ENCODE peak calls at places on chromosome 10, in four cellular contexts. Q is HepG2, I is HCT116, L is K562. D is an unnamed sample.

GRCh38 chr10:120181154-120181553 is 275.9 kb upstream of the PLPP4 start:
- DNase-seq in Q (no peak), I (no peak), L (no peak), D (no peak)

GRCh38 chr10:50552771-50553535 is 70.8 kb downstream of the SGMS1 start:
- DNase-seq in Q (no peak), I (no peak), L (no peak), D (no peak)

GRCh38 chr10:124287071-124287685 is 131.5 kb downstream of the OAT start:
- DNase-seq in Q (no peak), I (no peak), L (no peak), D (no peak)

GRCh38 chr10:30062090-30062489 is 2.7 kb upstream of the JCAD start:
- DNase-seq in Q (no peak), I (no peak), L (no peak), D (no peak)

GRCh38 chr10:78579586-78579985 is 489.2 kb upstream of the ZMIZ1 start:
- DNase-seq in Q (no peak), I (no peak), L (no peak), D (no peak)

GRCh38 chr10:22500567-22501369 is 155.5 kb downstream of the SPAG6 start:
- DNase-seq in Q (no peak), I (no peak), L (no peak), D (no peak)

GRCh38 chr10:26480909-26481703 is 43.0 kb downstream of the APBB1IP start:
- DNase-seq in Q (no peak), I (no peak), L (no peak), D (no peak)

GRCh38 chr10:126468876-126469643 is 80.8 kb upstream of the ADAM12 start:
- DNase-seq in Q (no peak), I (no peak), L (no peak), D (no peak)

GRCh38 chr10:49324711-49325110 is 25.7 kb downstream of the C10orf71 start:
- DNase-seq in Q (no peak), I (no peak), L (no peak), D (no peak)

GRCh38 chr10:91909178-91909677 is at the start of gene FGFBP3:
- DNase-seq in Q (peak; percentile 34), I (peak; percentile 40), L (peak; percentile 42), D (no peak)

GRCh38 chr10:59709472-59710125 is at the start of gene SLC16A9:
- DNase-seq in Q (peak; percentile 12), I (peak; percentile 27), L (peak; percentile 66), D (no peak)

GRCh38 chr10:24622781-24623301 is 100.8 kb downstream of the ARHGAP21 start:
- DNase-seq in Q (no peak), I (no peak), L (no peak), D (no peak)

GRCh38 chr10:6347391-6347951 is 144.7 kb downstream of the PFKFB3 start:
- DNase-seq in Q (no peak), I (no peak), L (no peak), D (no peak)

GRCh38 chr10:131825960-131826650 is 74.7 kb upstream of the PPP2R2D start:
- DNase-seq in Q (no peak), I (no peak), L (no peak), D (no peak)

GRCh38 chr10:351770-352318 is 216.6 kb downstream of the ZMYND11 start:
- DNase-seq in Q (no peak), I (no peak), L (no peak), D (no peak)

GRCh38 chr10:127012769-127013152 is 107.5 kb downstream of the DOCK1 start:
- DNase-seq in Q (no peak), I (peak; percentile 18), L (no peak), D (peak; percentile 42)

GRCh38 chr10:72177454-72177853 is 38.4 kb upstream of the ANAPC16 start:
- DNase-seq in Q (no peak), I (no peak), L (no peak), D (no peak)

GRCh38 chr10:69460576-69461242 is 9.4 kb downstream of the TSPAN15 start:
- DNase-seq in Q (no peak), I (no peak), L (no peak), D (no peak)

GRCh38 chr10:132793871-132794849 is 8.2 kb upstream of the NKX6-2 start:
- DNase-seq in Q (no peak), I (no peak), L (peak; percentile 19), D (no peak)

GRCh38 chr10:72819053-72819452 is 74.5 kb upstream of the OIT3 start:
- DNase-seq in Q (no peak), I (no peak), L (no peak), D (no peak)

GRCh38 chr10:17265468-17265867 is 37.4 kb downstream of the VIM start:
- DNase-seq in Q (no peak), I (no peak), L (no peak), D (no peak)

GRCh38 chr10:3074985-3075600 is 7.7 kb downstream of the PFKP start:
- DNase-seq in Q (no peak), I (no peak), L (no peak), D (no peak)

GRCh38 chr10:78258303-78259030 is 224.8 kb downstream of the RPS24 start:
- DNase-seq in Q (no peak), I (no peak), L (no peak), D (no peak)

GRCh38 chr10:117718970-117719369 is 176.4 kb downstream of the EMX2 start:
- DNase-seq in Q (no peak), I (no peak), L (no peak), D (no peak)

GRCh38 chr10:11757452-11757819 is 15.3 kb downstream of the ECHDC3 start:
- DNase-seq in Q (peak; percentile 93), I (no peak), L (peak; percentile 52), D (no peak)

GRCh38 chr10:1399431-1400120 is 337.7 kb downstream of the ADARB2 start:
- DNase-seq in Q (no peak), I (no peak), L (no peak), D (no peak)
- H3K9me3 ChIP-seq in Q (no peaks in the 10 kb centered on the region), I (no peaks in the 10 kb centered on the region), L (no peaks in the 10 kb centered on the region), D (no peaks in the 10 kb centered on the region)

GRCh38 chr10:93410697-93411348 is 71.3 kb downstream of the MYOF start:
- DNase-seq in Q (no peak), I (no peak), L (no peak), D (no peak)

GRCh38 chr10:93412801-93413200 is 69.3 kb downstream of the MYOF start:
- DNase-seq in Q (no peak), I (no peak), L (no peak), D (no peak)

GRCh38 chr10:93416824-93417223 is 65.3 kb downstream of the MYOF start:
- DNase-seq in Q (no peak), I (no peak), L (no peak), D (no peak)

GRCh38 chr10:93415693-93416092 is 66.4 kb downstream of the MYOF start:
- DNase-seq in Q (no peak), I (no peak), L (no peak), D (no peak)

GRCh38 chr10:93413252-93413689 is 68.9 kb downstream of the MYOF start:
- DNase-seq in Q (no peak), I (no peak), L (no peak), D (no peak)
- TF ChIP-seq TCF7L2 in Q (no peak), I (no peak), L (no peak), D (no peak)

DNA sequence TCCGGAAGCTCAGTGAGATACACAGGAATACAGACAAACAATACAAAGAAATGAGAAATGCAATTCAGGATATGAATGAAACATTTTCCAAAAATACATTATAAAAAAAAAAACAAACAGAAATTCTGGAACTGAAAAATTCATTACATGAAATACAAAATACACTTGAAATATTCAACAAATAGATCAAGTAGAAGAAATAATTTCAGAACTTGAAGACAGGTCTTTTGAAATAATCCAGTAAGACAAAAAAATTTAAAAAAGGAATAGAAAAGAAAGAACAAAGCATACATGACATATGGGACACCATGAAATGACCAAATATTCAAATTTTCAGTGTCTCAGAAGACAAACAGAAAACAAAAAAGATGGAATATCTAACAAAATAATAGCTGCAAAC is 102.5 kb downstream of the ALOX5 start:
- DNase-seq in Q (no peak), I (no peak), L (no peak), D (no peak)
- H3K9me3 ChIP-seq in Q (no peaks in the 10 kb centered on the region), I (no peaks in the 10 kb centered on the region), L (peaks cover 16% of the 10 kb centered on the region), D (peaks cover 12% of the 10 kb centered on the region)

DNA sequence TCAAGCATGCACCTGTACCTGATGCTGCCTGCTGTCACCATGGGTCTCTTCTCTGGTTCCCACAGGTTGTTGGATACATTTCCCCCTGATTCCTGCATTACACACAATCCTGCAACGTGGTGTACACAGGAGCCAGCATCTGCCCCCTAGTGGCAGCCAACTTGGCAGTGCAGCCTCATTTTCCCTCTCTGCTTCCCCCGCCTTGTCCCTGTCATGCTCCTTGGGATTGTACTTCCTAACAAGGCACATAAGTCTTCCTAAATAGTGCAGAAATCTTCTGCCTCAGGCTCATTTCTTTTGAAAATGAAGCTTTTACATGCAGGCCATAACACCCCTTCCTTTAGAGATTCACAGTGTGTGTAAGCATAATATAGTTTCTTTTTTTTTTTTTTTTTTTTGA is 387.5 kb downstream of the CCSER2 start:
- DNase-seq in Q (peak; percentile 41), I (peak; percentile 31), L (peak; percentile 64), D (peak; percentile 22)
- TF ChIP-seq TCF7L2 in Q (no peak), I (no peak), L (no peak), D (no peak)

GRCh38 chr10:35390843-35391152 is 54.5 kb downstream of the CCNY start:
- DNase-seq in Q (no peak), I (no peak), L (no peak), D (no peak)
- H3K9me3 ChIP-seq in Q (peaks cover 10% of the 10 kb centered on the region), I (peaks cover 6% of the 10 kb centered on the region), L (peaks cover 14% of the 10 kb centered on the region), D (no peaks in the 10 kb centered on the region)

DNA sequence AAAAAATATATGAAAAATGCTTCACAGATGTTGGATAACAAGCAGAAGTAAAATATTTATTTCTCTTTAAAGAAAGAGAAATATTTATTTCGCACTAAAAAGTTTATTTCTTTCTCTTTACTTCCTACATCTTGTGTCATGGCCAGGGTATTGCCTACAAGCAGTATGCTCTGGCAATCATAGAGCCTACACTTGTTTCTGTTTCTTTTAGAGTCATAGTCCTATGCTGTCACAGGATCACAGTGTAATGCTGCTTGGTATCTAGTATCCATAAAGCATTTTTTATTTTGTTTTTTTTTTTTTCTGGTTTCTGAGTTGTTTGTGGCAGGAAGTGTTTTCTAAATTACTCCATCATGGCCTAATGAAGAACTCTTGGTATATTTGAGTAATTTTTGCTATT is 116.0 kb downstream of the ATRNL1 start:
- DNase-seq in Q (no peak), I (no peak), L (no peak), D (no peak)
- TF ChIP-seq TCF7L2 in Q (no peak), I (no peak), L (no peak), D (no peak)